ENCODE peak calls at places on chromosome 1, in seven cellular contexts. Y, V, I, A, S, J and N are unnamed samples.

GRCh38 chr1:192476802-192477298 is 98.7 kb upstream of the RGS1 start:
- DNase-seq in V (peak; percentile 90), A (no peak), Y (no peak), J (no peak), S (peak; percentile 31), I (no peak), N (peak; percentile 28)

GRCh38 chr1:201665036-201665435 is 126.1 kb downstream of the NAV1 start:
- DNase-seq in Y (no peak), J (no peak), V (no peak), I (no peak), A (no peak), S (no peak), N (no peak)

GRCh38 chr1:56547977-56548376 is 31.4 kb downstream of the PLPP3 start:
- DNase-seq in A (peak; percentile 42), I (peak; percentile 72), S (peak; percentile 25), V (no peak), J (peak; percentile 72), Y (no peak), N (no peak)

GRCh38 chr1:109255097-109255651 is 5.8 kb downstream of the CELSR2 start:
- DNase-seq in V (no peak), I (no peak), A (no peak), J (no peak), Y (no peak), S (no peak), N (no peak)

GRCh38 chr1:207997486-207998268 is 86.8 kb upstream of the CD34 start:
- DNase-seq in S (peak; percentile 80), I (peak; percentile 72), J (peak; percentile 82), Y (peak; percentile 81), V (peak; percentile 75), A (peak; percentile 78), N (peak; percentile 41)

GRCh38 chr1:177505905-177506590 is 335.3 kb downstream of the BRINP2 start:
- DNase-seq in I (no peak), S (no peak), V (peak; percentile 19), J (no peak), A (no peak), Y (no peak), N (no peak)

GRCh38 chr1:13600762-13601483 is 17.3 kb downstream of the PDPN start:
- DNase-seq in J (no peak), S (no peak), I (no peak), A (no peak), Y (no peak), V (no peak), N (no peak)

GRCh38 chr1:185759061-185759460 is 24.9 kb downstream of the HMCN1 start:
- DNase-seq in Y (no peak), J (no peak), S (no peak), I (no peak), A (no peak), V (peak; percentile 15), N (no peak)

GRCh38 chr1:234986750-234987414 is 141.8 kb downstream of the TOMM20 start:
- DNase-seq in Y (no peak), S (no peak), I (no peak), A (no peak), V (peak; percentile 71), J (no peak), N (no peak)

GRCh38 chr1:40712997-40713396 is 21.5 kb downstream of the NFYC start:
- DNase-seq in S (peak; percentile 20), J (no peak), A (no peak), I (no peak), Y (no peak), V (no peak), N (no peak)

GRCh38 chr1:150778409-150778808 is 12.8 kb upstream of the CTSS start:
- DNase-seq in I (no peak), S (no peak), V (no peak), A (no peak), Y (no peak), J (no peak), N (no peak)

GRCh38 chr1:117607471-117607870 is 1.6 kb downstream of the TENT5C start:
- DNase-seq in V (no peak), S (no peak), I (no peak), J (peak; percentile 56), Y (no peak), A (peak; percentile 74), N (no peak)

DNA sequence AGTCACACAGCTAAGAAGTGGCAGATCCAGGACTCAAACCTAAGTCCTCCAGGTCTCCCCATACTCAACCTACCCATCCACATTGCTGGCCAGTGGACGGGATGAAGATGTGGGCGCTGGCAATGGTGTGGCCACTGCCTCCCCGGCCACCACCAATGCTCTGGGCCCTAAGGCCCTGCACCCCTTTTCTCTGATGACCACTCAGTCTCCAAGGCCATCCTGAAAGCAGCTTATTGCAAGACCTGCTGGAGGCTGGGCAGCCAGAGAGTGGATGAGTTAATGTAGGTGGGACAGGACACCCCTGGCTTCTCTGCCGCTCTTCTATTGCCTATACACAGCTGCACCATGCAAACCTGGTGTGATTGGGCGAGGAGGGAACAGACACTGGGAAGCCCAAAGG is 178.7 kb downstream of the HIVEP3 start:
- DNase-seq in I (no peak), V (no peak), Y (no peak), S (no peak), J (no peak), A (no peak), N (no peak)
- H3K4me1 ChIP-seq in I (peaks cover 14% of the 10 kb centered on the region), V (peaks cover 17% of the 10 kb centered on the region), Y (no peaks in the 10 kb centered on the region), S (no peaks in the 10 kb centered on the region), J (no peaks in the 10 kb centered on the region), A (no peaks in the 10 kb centered on the region), N (peaks cover 5% of the 10 kb centered on the region)

GRCh38 chr1:10561955-10562354 is 87.2 kb downstream of the PEX14 start:
- DNase-seq in A (no peak), Y (no peak), I (no peak), V (no peak), J (no peak), S (no peak), N (no peak)
- TF ChIP-seq CTCF in A (no peak), Y (no peak), I (no peak), V (no peak), J (no peak), S (no peak), N (no peak)

GRCh38 chr1:248215880-248216279 is 15.3 kb upstream of the OR2M4 start:
- DNase-seq in I (no peak), Y (no peak), A (no peak), V (no peak), J (no peak), S (no peak), N (no peak)
- H3K9me3 ChIP-seq in I (no peaks in the 10 kb centered on the region), Y (peaks cover 8% of the 10 kb centered on the region), A (no peaks in the 10 kb centered on the region), V (no peaks in the 10 kb centered on the region), J (no peaks in the 10 kb centered on the region), S (no peaks in the 10 kb centered on the region), N (no peaks in the 10 kb centered on the region)

GRCh38 chr1:111786669-111787207 is 31.0 kb downstream of the DDX20 start:
- DNase-seq in S (no peak), A (no peak), J (no peak), I (no peak), V (no peak), Y (no peak), N (no peak)
- H3K4me1 ChIP-seq in S (no peaks in the 10 kb centered on the region), A (no peaks in the 10 kb centered on the region), J (no peaks in the 10 kb centered on the region), I (no peaks in the 10 kb centered on the region), V (no peaks in the 10 kb centered on the region), Y (no peaks in the 10 kb centered on the region), N (no peaks in the 10 kb centered on the region)

GRCh38 chr1:237851209-237851845 is 39.4 kb downstream of the ZP4 start:
- DNase-seq in Y (peak; percentile 14), I (peak; percentile 16), V (peak; percentile 59), A (peak; percentile 37), J (no peak), S (no peak), N (no peak)
- TF ChIP-seq CTCF in Y (peak; percentile 44), I (no peak), V (peak; percentile 75), A (peak; percentile 47), J (no peak), S (peak; percentile 13), N (no peak)

DNA sequence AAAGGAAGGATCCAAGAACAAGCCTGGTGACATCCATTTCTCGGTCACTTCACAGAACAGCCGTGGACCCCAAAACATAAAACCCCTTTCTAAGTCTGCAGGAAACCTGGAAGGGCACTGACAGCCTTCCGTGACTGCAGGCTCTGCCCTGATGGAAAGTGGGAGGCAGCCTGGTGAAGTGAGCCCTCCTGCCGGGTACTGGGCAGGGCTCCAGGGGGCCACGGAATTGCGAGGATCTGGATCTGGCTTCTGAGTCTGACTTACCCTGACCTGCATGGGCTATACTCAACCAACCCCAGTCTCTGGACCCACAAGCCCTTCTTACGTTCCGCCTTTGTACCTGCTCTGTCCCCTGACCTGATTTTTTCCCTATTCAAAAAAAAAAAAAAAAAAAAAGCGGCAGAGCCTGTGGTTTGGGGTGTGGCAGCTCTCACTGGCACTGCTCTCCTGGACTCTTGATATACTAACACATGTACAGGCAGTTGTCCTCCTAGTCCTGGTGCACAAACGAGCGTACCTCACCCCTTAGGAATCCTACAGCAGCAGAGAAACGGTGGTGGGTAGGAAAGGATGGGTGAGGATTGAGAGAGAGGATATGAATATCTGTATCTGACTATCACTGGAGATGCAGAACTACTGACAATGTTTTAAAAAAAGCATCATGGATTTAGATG is 82.9 kb downstream of the BEND5 start:
- DNase-seq in I (no peak), Y (no peak), J (no peak), A (no peak), V (no peak), S (no peak), N (no peak)
- H3K9me3 ChIP-seq in I (no peaks in the 10 kb centered on the region), Y (no peaks in the 10 kb centered on the region), J (no peaks in the 10 kb centered on the region), A (no peaks in the 10 kb centered on the region), V (no peaks in the 10 kb centered on the region), S (no peaks in the 10 kb centered on the region), N (no peaks in the 10 kb centered on the region)

DNA sequence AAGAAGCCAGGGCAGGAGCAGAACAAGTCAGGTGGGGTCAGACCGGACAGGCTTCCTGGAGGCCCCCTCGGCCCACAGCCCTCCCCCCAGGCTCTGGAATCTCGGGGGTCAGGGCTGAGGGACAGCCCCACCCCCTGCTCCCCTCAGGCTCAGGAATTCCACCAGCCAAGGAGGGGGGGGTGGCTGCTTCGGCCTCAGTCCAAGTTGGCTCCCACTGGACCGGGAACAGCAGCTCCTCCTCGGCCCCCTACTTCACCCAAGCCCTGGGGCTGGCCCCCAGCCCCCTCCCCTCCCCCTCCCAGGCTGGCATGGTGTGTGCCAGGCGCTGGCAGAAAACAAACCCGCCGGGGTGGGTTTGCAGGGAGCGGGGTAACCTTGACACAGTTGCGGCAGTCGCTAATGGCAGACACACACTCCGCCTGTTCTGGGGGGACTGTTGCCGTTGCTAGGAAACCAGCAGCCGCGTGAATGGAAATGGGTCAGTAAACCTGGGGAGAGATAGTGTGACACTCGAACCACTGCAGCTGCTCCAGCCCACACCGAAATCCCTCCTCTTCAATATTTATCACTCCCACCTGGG is 32.4 kb downstream of the AHDC1 start:
- DNase-seq in V (no peak), I (peak; percentile 37), S (no peak), J (no peak), Y (no peak), A (no peak), N (no peak)
- H3K4me1 ChIP-seq in V (peaks cover 69% of the 10 kb centered on the region), I (peaks cover 92% of the 10 kb centered on the region), S (peaks cover 16% of the 10 kb centered on the region), J (peaks cover 31% of the 10 kb centered on the region), Y (peaks cover 83% of the 10 kb centered on the region), A (peaks cover 20% of the 10 kb centered on the region), N (peaks cover 90% of the 10 kb centered on the region)